ENCODE peak calls at places on chromosomes 1 and 21, in ten cellular contexts. Q is NCI-H1436; W is naive B cell; V is effector CD4-positive, alpha-beta T cell; I is left cardiac atrium; F is neuronal stem cell; A is sigmoid colon; G is PC-3; Y is fibroblast of mammary gland; R is nephron progenitor cell. J is an unnamed sample.

GRCh38 chr1:232435746-232436145 is 194.2 kb downstream of the SIPA1L2 start:
- DNase-seq in I (peak), W (no peak), A (peak), Y (peak), R (no peak), G (no peak), Q (no peak), F (no peak), V (no peak), J (no peak)

GRCh38 chr1:78649628-78650027 is at the start of gene IFI44:
- DNase-seq in A (peak), I (peak), V (peak), Y (peak), G (peak), Q (no peak), R (no peak), W (peak), F (no peak), J (peak)

GRCh38 chr1:241630005-241630404 is 10.2 kb downstream of the CHML start:
- DNase-seq in Q (no peak), F (no peak), Y (no peak), R (no peak), A (no peak), I (no peak), G (no peak), V (no peak), W (no peak), J (no peak)

GRCh38 chr1:32101233-32101681 is 6.6 kb upstream of the KPNA6 start:
- DNase-seq in V (no peak), R (no peak), Q (no peak), W (no peak), I (no peak), F (no peak), Y (peak), G (peak), A (no peak), J (no peak)

GRCh38 chr1:26690157-26690556 is 5.7 kb upstream of the ARID1A start:
- DNase-seq in Q (no peak), A (no peak), F (no peak), V (no peak), I (no peak), G (no peak), Y (no peak), R (no peak), W (no peak), J (no peak)

GRCh38 chr1:5982276-5982675 is 9.9 kb downstream of the NPHP4 start:
- DNase-seq in I (no peak), G (no peak), Y (no peak), W (no peak), R (no peak), V (no peak), A (no peak), F (no peak), Q (no peak), J (no peak)

GRCh38 chr21:31893841-31894240 is 21.0 kb downstream of the HUNK start:
- DNase-seq in G (no peak), I (no peak), A (no peak), F (no peak), R (no peak), Q (no peak), V (no peak), Y (no peak), W (no peak), J (no peak)

GRCh38 chr21:15138475-15138874 is 73.7 kb upstream of the NRIP1 start:
- DNase-seq in G (no peak), V (no peak), Q (no peak), I (peak), F (no peak), A (no peak), W (no peak), R (no peak), Y (no peak), J (no peak)

GRCh38 chr1:42765832-42766722 is 751 bp downstream of the P3H1 start:
- DNase-seq in Y (peak), A (peak), G (peak), F (peak), V (no peak), Q (peak), R (peak), W (peak), I (peak), J (no peak)

GRCh38 chr21:16196521-16197208 is 466.9 kb downstream of the USP25 start:
- DNase-seq in Q (no peak), F (no peak), Y (peak), V (no peak), W (no peak), A (no peak), G (no peak), R (no peak), I (no peak), J (no peak)

GRCh38 chr1:29633784-29634183 is 397.5 kb downstream of the PTPRU start:
- DNase-seq in R (no peak), A (no peak), F (no peak), Y (no peak), G (no peak), Q (peak), I (no peak), W (no peak), V (no peak), J (no peak)

GRCh38 chr21:38234395-38235142 is 22.2 kb upstream of the KCNJ15 start:
- DNase-seq in Y (no peak), I (no peak), R (no peak), W (no peak), V (no peak), Q (no peak), A (no peak), F (no peak), G (peak), J (no peak)

GRCh38 chr1:26838474-26839338 is 12.2 kb downstream of the ZDHHC18 start:
- DNase-seq in I (peak), R (no peak), W (no peak), A (no peak), G (no peak), Y (no peak), V (peak), F (no peak), Q (no peak), J (no peak)

GRCh38 chr1:22317920-22318243 is 133.8 kb upstream of the ZBTB40 start:
- DNase-seq in I (no peak), V (no peak), Q (no peak), G (no peak), R (no peak), Y (no peak), A (no peak), F (no peak), W (no peak), J (no peak)

GRCh38 chr1:207414606-207415108 is 39.5 kb upstream of the CR2 start:
- DNase-seq in F (no peak), R (no peak), V (no peak), A (no peak), Y (no peak), W (peak), I (no peak), Q (no peak), G (no peak), J (no peak)

GRCh38 chr1:10917513-10918454 is 94.7 kb upstream of the TARDBP start:
- DNase-seq in F (no peak), Y (no peak), W (no peak), R (no peak), I (no peak), V (no peak), A (no peak), G (no peak), Q (no peak), J (peak)

GRCh38 chr1:204520834-204521709 is 4.9 kb downstream of the MDM4 start:
- DNase-seq in G (no peak), Q (no peak), Y (peak), I (no peak), R (no peak), F (no peak), A (no peak), W (peak), V (peak), J (peak)

GRCh38 chr1:116433283-116434257 is 60.5 kb downstream of the ATP1A1 start:
- DNase-seq in R (no peak), A (no peak), V (no peak), Q (no peak), Y (peak), F (no peak), G (no peak), W (no peak), I (peak), J (no peak)

GRCh38 chr21:44461438-44462089 is 6.3 kb downstream of the LRRC3 start:
- DNase-seq in V (no peak), W (no peak), Y (no peak), Q (no peak), I (no peak), A (peak), R (no peak), F (no peak), G (no peak), J (no peak)

GRCh38 chr1:45266151-45266801 is 59.9 kb upstream of the ZSWIM5 start:
- DNase-seq in V (no peak), I (peak), Q (no peak), A (peak), R (no peak), F (no peak), W (no peak), G (peak), Y (peak), J (no peak)

J was measured in immature natural killer cell.